ENCODE peak calls at places on chromosome 13, in seven cellular contexts. B is cardiac fibroblast; Z is occipital lobe; Y is stimulated activated CD4-positive, alpha-beta T cell treated with anti-CD3 and anti-CD28 coated beads, Interleukin-4, amount 100 ng/mL, for 24 hours; H is stimulated activated CD8-positive, alpha-beta memory T cell treated with anti-CD3 and anti-CD28 coated beads, Interleukin-7, amount 100 ng/mL, for 4 hours; S is CD8-positive, alpha-beta memory T cell; F is T-helper 17 cell. G is an unnamed sample.

GRCh38 chr13:28497143-28497876 is 2.4 kb upstream of the FLT1 start:
- DNase-seq in B (no peak), Z (no peak), Y (no peak), H (no peak), S (no peak), F (no peak), G (no peak)

GRCh38 chr13:78497702-78498319 is 105.5 kb downstream of the POU4F1 start:
- DNase-seq in B (no peak), Z (no peak), Y (no peak), H (no peak), S (no peak), F (no peak), G (no peak)

GRCh38 chr13:102555914-102556553 is 40.8 kb upstream of the TPP2 start:
- DNase-seq in B (peak), Z (no peak), Y (peak), H (no peak), S (no peak), F (no peak), G (no peak)

GRCh38 chr13:79870123-79870522 is 389.2 kb downstream of the NDFIP2 start:
- DNase-seq in B (peak), Z (no peak), Y (no peak), H (no peak), S (no peak), F (no peak), G (no peak)

GRCh38 chr13:34943675-34944634 is 1.9 kb downstream of the NBEA start:
- DNase-seq in B (no peak), Z (no peak), Y (no peak), H (no peak), S (no peak), F (no peak), G (no peak)

GRCh38 chr13:98327326-98328314 is 150.6 kb upstream of the RNF113B start:
- DNase-seq in B (peak), Z (no peak), Y (no peak), H (no peak), S (no peak), F (no peak), G (no peak)

GRCh38 chr13:110877737-110878136 is 37.1 kb downstream of the ANKRD10 start:
- DNase-seq in B (no peak), Z (no peak), Y (no peak), H (no peak), S (no peak), F (no peak), G (no peak)

GRCh38 chr13:22740264-22740663 is 440.5 kb upstream of the SGCG start:
- DNase-seq in B (no peak), Z (no peak), Y (no peak), H (no peak), S (no peak), F (no peak), G (no peak)

GRCh38 chr13:72384186-72384823 is 343.1 kb downstream of the MZT1 start:
- DNase-seq in B (peak), Z (no peak), Y (no peak), H (no peak), S (no peak), F (no peak), G (no peak)

GRCh38 chr13:100721885-100722512 is 47.4 kb upstream of the TMTC4 start:
- DNase-seq in B (peak), Z (no peak), Y (peak), H (peak), S (peak), F (peak), G (no peak)

GRCh38 chr13:107003911-107004310 is 436.0 kb upstream of the ARGLU1 start:
- DNase-seq in B (no peak), Z (no peak), Y (no peak), H (no peak), S (no peak), F (no peak), G (no peak)

GRCh38 chr13:113890758-113891480 is 27.0 kb upstream of the GAS6 start:
- DNase-seq in B (no peak), Z (no peak), Y (no peak), H (no peak), S (no peak), F (no peak), G (no peak)

GRCh38 chr13:42984691-42985090 is 7.3 kb downstream of the EPSTI1 start:
- DNase-seq in B (no peak), Z (no peak), Y (no peak), H (no peak), S (no peak), F (no peak), G (no peak)

GRCh38 chr13:113323869-113324268 is 26.8 kb downstream of the LAMP1 start:
- DNase-seq in B (no peak), Z (no peak), Y (no peak), H (no peak), S (no peak), F (no peak), G (no peak)

GRCh38 chr13:32381539-32381938 is 46.4 kb downstream of the N4BP2L1 start:
- DNase-seq in B (peak), Z (no peak), Y (no peak), H (peak), S (no peak), F (no peak), G (no peak)

GRCh38 chr13:79503473-79504017 is 22.6 kb downstream of the NDFIP2 start:
- DNase-seq in B (no peak), Z (no peak), Y (no peak), H (no peak), S (no peak), F (no peak), G (no peak)

GRCh38 chr13:19597523-19597922 is 35.9 kb upstream of the MPHOSPH8 start:
- DNase-seq in B (peak), Z (no peak), Y (no peak), H (no peak), S (no peak), F (no peak), G (no peak)

GRCh38 chr13:36998624-36999041 is 507 bp downstream of the ALG5 start:
- DNase-seq in B (peak), Z (peak), Y (peak), H (no peak), S (peak), F (no peak), G (peak)

GRCh38 chr13:19845758-19846157 is 17.7 kb downstream of the ZMYM5 start:
- DNase-seq in B (peak), Z (peak), Y (peak), H (no peak), S (no peak), F (no peak), G (no peak)

GRCh38 chr13:22001336-22001735 is 330.5 kb downstream of the FGF9 start:
- DNase-seq in B (no peak), Z (no peak), Y (no peak), H (no peak), S (no peak), F (no peak), G (no peak)

GRCh38 chr13:28636677-28637317 is 22.1 kb upstream of the POMP start:
- DNase-seq in B (peak), Z (peak), Y (peak), H (peak), S (peak), F (no peak), G (peak)

GRCh38 chr13:110419946-110420345 is 112.9 kb downstream of the COL4A2 start:
- DNase-seq in B (no peak), Z (no peak), Y (no peak), H (no peak), S (no peak), F (no peak), G (no peak)

GRCh38 chr13:73142091-73142490 is 83.3 kb downstream of the KLF5 start:
- DNase-seq in B (no peak), Z (no peak), Y (no peak), H (no peak), S (no peak), F (no peak), G (no peak)

GRCh38 chr13:85798999-85799646 is at the start of gene SLITRK6:
- DNase-seq in B (peak), Z (no peak), Y (no peak), H (no peak), S (no peak), F (no peak), G (no peak)

GRCh38 chr13:97205465-97205864 is 16.7 kb upstream of the MBNL2 start:
- DNase-seq in B (no peak), Z (no peak), Y (no peak), H (no peak), S (no peak), F (no peak), G (no peak)

GRCh38 chr13:26571518-26571917 is 14.0 kb downstream of the WASF3 start:
- DNase-seq in B (no peak), Z (no peak), Y (no peak), H (no peak), S (no peak), F (no peak), G (no peak)

GRCh38 chr13:22880756-22881701 is 299.8 kb upstream of the SGCG start:
- DNase-seq in B (no peak), Z (no peak), Y (no peak), H (no peak), S (no peak), F (no peak), G (no peak)

GRCh38 chr13:110340812-110341444 is 33.8 kb downstream of the COL4A2 start:
- DNase-seq in B (peak), Z (no peak), Y (peak), H (peak), S (no peak), F (no peak), G (peak)

GRCh38 chr13:106376411-106377112 is 158.9 kb downstream of the EFNB2 start:
- DNase-seq in B (peak), Z (peak), Y (no peak), H (no peak), S (no peak), F (no peak), G (no peak)

GRCh38 chr13:21913010-21913409 is 242.1 kb downstream of the FGF9 start:
- DNase-seq in B (no peak), Z (no peak), Y (no peak), H (no peak), S (no peak), F (no peak), G (no peak)

GRCh38 chr13:97851269-97851668 is 102.2 kb upstream of the IPO5 start:
- DNase-seq in B (no peak), Z (no peak), Y (no peak), H (no peak), S (no peak), F (no peak), G (no peak)

GRCh38 chr13:113065406-113066141 is 40.0 kb upstream of the F7 start:
- DNase-seq in B (peak), Z (no peak), Y (no peak), H (no peak), S (no peak), F (no peak), G (no peak)

GRCh38 chr13:37202264-37202663 is 96.8 kb upstream of the CSNK1A1L start:
- DNase-seq in B (no peak), Z (no peak), Y (no peak), H (no peak), S (no peak), F (no peak), G (no peak)

GRCh38 chr13:44305845-44306244 is 67.8 kb upstream of the SERP2 start:
- DNase-seq in B (peak), Z (no peak), Y (no peak), H (no peak), S (no peak), F (no peak), G (no peak)

GRCh38 chr13:44402902-44403719 is 29.5 kb downstream of the SERP2 start:
- DNase-seq in B (no peak), Z (no peak), Y (no peak), H (no peak), S (no peak), F (no peak), G (no peak)

GRCh38 chr13:93254775-93255174 is 28.2 kb downstream of the GPC6 start:
- DNase-seq in B (no peak), Z (peak), Y (no peak), H (no peak), S (no peak), F (no peak), G (no peak)

GRCh38 chr13:113982296-113982661 is 8.4 kb upstream of the C13orf46 start:
- DNase-seq in B (no peak), Z (no peak), Y (no peak), H (no peak), S (no peak), F (no peak), G (no peak)